ENCODE peak calls at places on chromosomes 12 and 14, in ten cellular contexts. F, J, I, H, G, N, A, V, E and L are unnamed samples.

GRCh38 chr14:102314242-102315011 is 5.1 kb upstream of the ZNF839 start:
- DNase-seq in F (peak), J (peak), I (peak), H (peak), G (peak), N (peak), A (peak), V (peak), E (peak), L (peak)

GRCh38 chr14:36655963-36656768 is 5.5 kb upstream of the PAX9 start:
- DNase-seq in F (no peak), J (no peak), I (peak), H (no peak), G (no peak), N (no peak), A (no peak), V (no peak), E (peak), L (no peak)

GRCh38 chr12:89825591-89826449 is 117.2 kb upstream of the ATP2B1 start:
- DNase-seq in F (no peak), J (no peak), I (peak), H (no peak), G (no peak), N (peak), A (no peak), V (no peak), E (no peak), L (no peak)

GRCh38 chr14:79661762-79662161 is 549.5 kb downstream of the DIO2 start:
- DNase-seq in F (no peak), J (no peak), I (no peak), H (no peak), G (no peak), N (no peak), A (no peak), V (no peak), E (no peak), L (no peak)

GRCh38 chr14:33454022-33454645 is 496.7 kb downstream of the EGLN3 start:
- DNase-seq in F (no peak), J (no peak), I (no peak), H (no peak), G (no peak), N (no peak), A (no peak), V (no peak), E (no peak), L (no peak)

GRCh38 chr12:69466867-69467266 is 3.3 kb upstream of the FRS2 start:
- DNase-seq in F (no peak), J (no peak), I (no peak), H (no peak), G (no peak), N (no peak), A (no peak), V (no peak), E (no peak), L (no peak)

GRCh38 chr14:102502571-102502970 is 7.0 kb downstream of the ANKRD9 start:
- DNase-seq in F (no peak), J (no peak), I (no peak), H (no peak), G (no peak), N (no peak), A (no peak), V (no peak), E (no peak), L (no peak)

GRCh38 chr12:21416611-21417121 is 20.8 kb upstream of the PYROXD1 start:
- DNase-seq in F (no peak), J (no peak), I (no peak), H (no peak), G (peak), N (no peak), A (no peak), V (no peak), E (no peak), L (no peak)

GRCh38 chr12:109952160-109952858 is 43.9 kb downstream of the GIT2 start:
- DNase-seq in F (no peak), J (no peak), I (no peak), H (no peak), G (no peak), N (no peak), A (no peak), V (no peak), E (no peak), L (no peak)

GRCh38 chr14:53399057-53399456 is 245.9 kb upstream of the DDHD1 start:
- DNase-seq in F (no peak), J (no peak), I (peak), H (no peak), G (peak), N (no peak), A (no peak), V (no peak), E (no peak), L (no peak)